ENCODE peak calls at places on chromosomes 1 and 21, in five cellular contexts. One of them, this sample, is unnamed.

GRCh38 chr1:2381741-2382620 is 9.4 kb downstream of the MORN1 start:
- DNase-seq in activated CD4-positive, alpha-beta T cell treated with anti-CD3 and anti-CD28 coated beads, Interleukin-2, amount 10 ng/mL, durations not matched to agents 7 days and 5 days: peak
- DNase-seq in GM20000: peak
- DNase-seq in CD4-positive, alpha-beta T cell: peak
- DNase-seq in activated T-helper 1 cell treated with anti-CD3 and anti-CD28 coated beads, Interleukin-2, amount 50 U/mL, for 16 hours: peak
- DNase-seq in this sample: peak

GRCh38 chr1:13816016-13816760 is 116.2 kb downstream of the PRDM2 start:
- DNase-seq in activated CD4-positive, alpha-beta T cell treated with anti-CD3 and anti-CD28 coated beads, Interleukin-2, amount 10 ng/mL, durations not matched to agents 7 days and 5 days: no peak
- DNase-seq in GM20000: no peak
- DNase-seq in CD4-positive, alpha-beta T cell: no peak
- DNase-seq in activated T-helper 1 cell treated with anti-CD3 and anti-CD28 coated beads, Interleukin-2, amount 50 U/mL, for 16 hours: no peak
- DNase-seq in this sample: no peak

GRCh38 chr1:183070923-183071618 is 47.9 kb downstream of the LAMC1 start:
- DNase-seq in activated CD4-positive, alpha-beta T cell treated with anti-CD3 and anti-CD28 coated beads, Interleukin-2, amount 10 ng/mL, durations not matched to agents 7 days and 5 days: no peak
- DNase-seq in GM20000: peak
- DNase-seq in CD4-positive, alpha-beta T cell: no peak
- DNase-seq in activated T-helper 1 cell treated with anti-CD3 and anti-CD28 coated beads, Interleukin-2, amount 50 U/mL, for 16 hours: no peak
- DNase-seq in this sample: no peak

GRCh38 chr1:39960461-39960958 is 5.6 kb downstream of the MFSD2A start:
- DNase-seq in activated CD4-positive, alpha-beta T cell treated with anti-CD3 and anti-CD28 coated beads, Interleukin-2, amount 10 ng/mL, durations not matched to agents 7 days and 5 days: peak
- DNase-seq in GM20000: peak
- DNase-seq in CD4-positive, alpha-beta T cell: no peak
- DNase-seq in activated T-helper 1 cell treated with anti-CD3 and anti-CD28 coated beads, Interleukin-2, amount 50 U/mL, for 16 hours: no peak
- DNase-seq in this sample: no peak

GRCh38 chr21:42191064-42191463 is 27.9 kb upstream of the ABCG1 start:
- DNase-seq in activated CD4-positive, alpha-beta T cell treated with anti-CD3 and anti-CD28 coated beads, Interleukin-2, amount 10 ng/mL, durations not matched to agents 7 days and 5 days: no peak
- DNase-seq in GM20000: no peak
- DNase-seq in CD4-positive, alpha-beta T cell: no peak
- DNase-seq in activated T-helper 1 cell treated with anti-CD3 and anti-CD28 coated beads, Interleukin-2, amount 50 U/mL, for 16 hours: no peak
- DNase-seq in this sample: no peak

GRCh38 chr1:221100196-221100950 is 221.1 kb downstream of the HLX start:
- DNase-seq in activated CD4-positive, alpha-beta T cell treated with anti-CD3 and anti-CD28 coated beads, Interleukin-2, amount 10 ng/mL, durations not matched to agents 7 days and 5 days: no peak
- DNase-seq in GM20000: no peak
- DNase-seq in CD4-positive, alpha-beta T cell: no peak
- DNase-seq in activated T-helper 1 cell treated with anti-CD3 and anti-CD28 coated beads, Interleukin-2, amount 50 U/mL, for 16 hours: no peak
- DNase-seq in this sample: no peak

GRCh38 chr21:35575280-35575915 is 484.9 kb downstream of the SETD4 start:
- DNase-seq in activated CD4-positive, alpha-beta T cell treated with anti-CD3 and anti-CD28 coated beads, Interleukin-2, amount 10 ng/mL, durations not matched to agents 7 days and 5 days: no peak
- DNase-seq in GM20000: no peak
- DNase-seq in CD4-positive, alpha-beta T cell: no peak
- DNase-seq in activated T-helper 1 cell treated with anti-CD3 and anti-CD28 coated beads, Interleukin-2, amount 50 U/mL, for 16 hours: no peak
- DNase-seq in this sample: no peak

GRCh38 chr1:86987446-86987845 is 73.0 kb downstream of the HS2ST1 start:
- DNase-seq in activated CD4-positive, alpha-beta T cell treated with anti-CD3 and anti-CD28 coated beads, Interleukin-2, amount 10 ng/mL, durations not matched to agents 7 days and 5 days: no peak
- DNase-seq in GM20000: no peak
- DNase-seq in CD4-positive, alpha-beta T cell: no peak
- DNase-seq in activated T-helper 1 cell treated with anti-CD3 and anti-CD28 coated beads, Interleukin-2, amount 50 U/mL, for 16 hours: no peak
- DNase-seq in this sample: no peak

GRCh38 chr1:207026177-207026576 is 6.4 kb downstream of the C1orf116 start:
- DNase-seq in activated CD4-positive, alpha-beta T cell treated with anti-CD3 and anti-CD28 coated beads, Interleukin-2, amount 10 ng/mL, durations not matched to agents 7 days and 5 days: no peak
- DNase-seq in GM20000: no peak
- DNase-seq in CD4-positive, alpha-beta T cell: no peak
- DNase-seq in activated T-helper 1 cell treated with anti-CD3 and anti-CD28 coated beads, Interleukin-2, amount 50 U/mL, for 16 hours: no peak
- DNase-seq in this sample: no peak

GRCh38 chr1:9653783-9654517 is 2.4 kb downstream of the PIK3CD start:
- DNase-seq in activated CD4-positive, alpha-beta T cell treated with anti-CD3 and anti-CD28 coated beads, Interleukin-2, amount 10 ng/mL, durations not matched to agents 7 days and 5 days: peak
- DNase-seq in GM20000: peak
- DNase-seq in CD4-positive, alpha-beta T cell: no peak
- DNase-seq in activated T-helper 1 cell treated with anti-CD3 and anti-CD28 coated beads, Interleukin-2, amount 50 U/mL, for 16 hours: no peak
- DNase-seq in this sample: no peak

GRCh38 chr1:85386068-85386722 is 78.8 kb downstream of the DDAH1 start:
- DNase-seq in activated CD4-positive, alpha-beta T cell treated with anti-CD3 and anti-CD28 coated beads, Interleukin-2, amount 10 ng/mL, durations not matched to agents 7 days and 5 days: no peak
- DNase-seq in GM20000: no peak
- DNase-seq in CD4-positive, alpha-beta T cell: no peak
- DNase-seq in activated T-helper 1 cell treated with anti-CD3 and anti-CD28 coated beads, Interleukin-2, amount 50 U/mL, for 16 hours: no peak
- DNase-seq in this sample: no peak

GRCh38 chr1:245810789-245811337 is 656.1 kb downstream of the KIF26B start:
- DNase-seq in activated CD4-positive, alpha-beta T cell treated with anti-CD3 and anti-CD28 coated beads, Interleukin-2, amount 10 ng/mL, durations not matched to agents 7 days and 5 days: no peak
- DNase-seq in GM20000: peak
- DNase-seq in CD4-positive, alpha-beta T cell: no peak
- DNase-seq in activated T-helper 1 cell treated with anti-CD3 and anti-CD28 coated beads, Interleukin-2, amount 50 U/mL, for 16 hours: no peak
- DNase-seq in this sample: no peak

GRCh38 chr1:82299680-82300079 is 498.9 kb downstream of the ADGRL2 start:
- DNase-seq in activated CD4-positive, alpha-beta T cell treated with anti-CD3 and anti-CD28 coated beads, Interleukin-2, amount 10 ng/mL, durations not matched to agents 7 days and 5 days: no peak
- DNase-seq in GM20000: no peak
- DNase-seq in CD4-positive, alpha-beta T cell: no peak
- DNase-seq in activated T-helper 1 cell treated with anti-CD3 and anti-CD28 coated beads, Interleukin-2, amount 50 U/mL, for 16 hours: no peak
- DNase-seq in this sample: no peak

GRCh38 chr1:59880735-59881134 is 45.8 kb downstream of the CYP2J2 start:
- DNase-seq in activated CD4-positive, alpha-beta T cell treated with anti-CD3 and anti-CD28 coated beads, Interleukin-2, amount 10 ng/mL, durations not matched to agents 7 days and 5 days: no peak
- DNase-seq in GM20000: no peak
- DNase-seq in CD4-positive, alpha-beta T cell: no peak
- DNase-seq in activated T-helper 1 cell treated with anti-CD3 and anti-CD28 coated beads, Interleukin-2, amount 50 U/mL, for 16 hours: no peak
- DNase-seq in this sample: no peak

GRCh38 chr1:110637475-110637874 is 31.3 kb upstream of the KCNA2 start:
- DNase-seq in activated CD4-positive, alpha-beta T cell treated with anti-CD3 and anti-CD28 coated beads, Interleukin-2, amount 10 ng/mL, durations not matched to agents 7 days and 5 days: no peak
- DNase-seq in GM20000: no peak
- DNase-seq in CD4-positive, alpha-beta T cell: no peak
- DNase-seq in activated T-helper 1 cell treated with anti-CD3 and anti-CD28 coated beads, Interleukin-2, amount 50 U/mL, for 16 hours: no peak
- DNase-seq in this sample: no peak

GRCh38 chr1:192609110-192610079 is 26.6 kb upstream of the RGS13 start:
- DNase-seq in activated CD4-positive, alpha-beta T cell treated with anti-CD3 and anti-CD28 coated beads, Interleukin-2, amount 10 ng/mL, durations not matched to agents 7 days and 5 days: peak
- DNase-seq in GM20000: peak
- DNase-seq in CD4-positive, alpha-beta T cell: peak
- DNase-seq in activated T-helper 1 cell treated with anti-CD3 and anti-CD28 coated beads, Interleukin-2, amount 50 U/mL, for 16 hours: peak
- DNase-seq in this sample: peak

GRCh38 chr1:81801032-81801833 is 499 bp downstream of the ADGRL2 start:
- DNase-seq in activated CD4-positive, alpha-beta T cell treated with anti-CD3 and anti-CD28 coated beads, Interleukin-2, amount 10 ng/mL, durations not matched to agents 7 days and 5 days: no peak
- DNase-seq in GM20000: peak
- DNase-seq in CD4-positive, alpha-beta T cell: no peak
- DNase-seq in activated T-helper 1 cell treated with anti-CD3 and anti-CD28 coated beads, Interleukin-2, amount 50 U/mL, for 16 hours: no peak
- DNase-seq in this sample: no peak

GRCh38 chr1:232942413-232943294 is 7.8 kb upstream of the NTPCR start:
- DNase-seq in activated CD4-positive, alpha-beta T cell treated with anti-CD3 and anti-CD28 coated beads, Interleukin-2, amount 10 ng/mL, durations not matched to agents 7 days and 5 days: no peak
- DNase-seq in GM20000: no peak
- DNase-seq in CD4-positive, alpha-beta T cell: no peak
- DNase-seq in activated T-helper 1 cell treated with anti-CD3 and anti-CD28 coated beads, Interleukin-2, amount 50 U/mL, for 16 hours: no peak
- DNase-seq in this sample: no peak

GRCh38 chr1:10529772-10530171 is 55.0 kb downstream of the PEX14 start:
- DNase-seq in activated CD4-positive, alpha-beta T cell treated with anti-CD3 and anti-CD28 coated beads, Interleukin-2, amount 10 ng/mL, durations not matched to agents 7 days and 5 days: no peak
- DNase-seq in GM20000: no peak
- DNase-seq in CD4-positive, alpha-beta T cell: no peak
- DNase-seq in activated T-helper 1 cell treated with anti-CD3 and anti-CD28 coated beads, Interleukin-2, amount 50 U/mL, for 16 hours: no peak
- DNase-seq in this sample: no peak

GRCh38 chr1:28297826-28298225 is 31.0 kb upstream of the MED18 start:
- DNase-seq in activated CD4-positive, alpha-beta T cell treated with anti-CD3 and anti-CD28 coated beads, Interleukin-2, amount 10 ng/mL, durations not matched to agents 7 days and 5 days: no peak
- DNase-seq in GM20000: peak
- DNase-seq in CD4-positive, alpha-beta T cell: no peak
- DNase-seq in activated T-helper 1 cell treated with anti-CD3 and anti-CD28 coated beads, Interleukin-2, amount 50 U/mL, for 16 hours: no peak
- DNase-seq in this sample: no peak

GRCh38 chr1:93993731-93994130 is 84.5 kb upstream of the GCLM start:
- DNase-seq in activated CD4-positive, alpha-beta T cell treated with anti-CD3 and anti-CD28 coated beads, Interleukin-2, amount 10 ng/mL, durations not matched to agents 7 days and 5 days: no peak
- DNase-seq in GM20000: no peak
- DNase-seq in CD4-positive, alpha-beta T cell: no peak
- DNase-seq in activated T-helper 1 cell treated with anti-CD3 and anti-CD28 coated beads, Interleukin-2, amount 50 U/mL, for 16 hours: no peak
- DNase-seq in this sample: no peak

GRCh38 chr1:15345711-15346355 is 63.9 kb upstream of the EFHD2 start:
- DNase-seq in activated CD4-positive, alpha-beta T cell treated with anti-CD3 and anti-CD28 coated beads, Interleukin-2, amount 10 ng/mL, durations not matched to agents 7 days and 5 days: peak
- DNase-seq in GM20000: peak
- DNase-seq in CD4-positive, alpha-beta T cell: peak
- DNase-seq in activated T-helper 1 cell treated with anti-CD3 and anti-CD28 coated beads, Interleukin-2, amount 50 U/mL, for 16 hours: peak
- DNase-seq in this sample: peak

GRCh38 chr21:38524168-38525153 is 26.2 kb upstream of the ERG start:
- DNase-seq in activated CD4-positive, alpha-beta T cell treated with anti-CD3 and anti-CD28 coated beads, Interleukin-2, amount 10 ng/mL, durations not matched to agents 7 days and 5 days: no peak
- DNase-seq in GM20000: no peak
- DNase-seq in CD4-positive, alpha-beta T cell: no peak
- DNase-seq in activated T-helper 1 cell treated with anti-CD3 and anti-CD28 coated beads, Interleukin-2, amount 50 U/mL, for 16 hours: no peak
- DNase-seq in this sample: no peak

GRCh38 chr1:3924186-3924815 is 24.2 kb upstream of the C1orf174 start:
- DNase-seq in activated CD4-positive, alpha-beta T cell treated with anti-CD3 and anti-CD28 coated beads, Interleukin-2, amount 10 ng/mL, durations not matched to agents 7 days and 5 days: no peak
- DNase-seq in GM20000: no peak
- DNase-seq in CD4-positive, alpha-beta T cell: no peak
- DNase-seq in activated T-helper 1 cell treated with anti-CD3 and anti-CD28 coated beads, Interleukin-2, amount 50 U/mL, for 16 hours: no peak
- DNase-seq in this sample: no peak

GRCh38 chr1:162944974-162945639 is 84.1 kb upstream of the CCDC190 start:
- DNase-seq in activated CD4-positive, alpha-beta T cell treated with anti-CD3 and anti-CD28 coated beads, Interleukin-2, amount 10 ng/mL, durations not matched to agents 7 days and 5 days: no peak
- DNase-seq in GM20000: no peak
- DNase-seq in CD4-positive, alpha-beta T cell: no peak
- DNase-seq in activated T-helper 1 cell treated with anti-CD3 and anti-CD28 coated beads, Interleukin-2, amount 50 U/mL, for 16 hours: no peak
- DNase-seq in this sample: no peak

GRCh38 chr21:45356653-45357435 is 48.1 kb upstream of the COL18A1 start:
- DNase-seq in activated CD4-positive, alpha-beta T cell treated with anti-CD3 and anti-CD28 coated beads, Interleukin-2, amount 10 ng/mL, durations not matched to agents 7 days and 5 days: no peak
- DNase-seq in GM20000: no peak
- DNase-seq in CD4-positive, alpha-beta T cell: no peak
- DNase-seq in activated T-helper 1 cell treated with anti-CD3 and anti-CD28 coated beads, Interleukin-2, amount 50 U/mL, for 16 hours: no peak
- DNase-seq in this sample: no peak

GRCh38 chr1:89839516-89839915 is 18.7 kb downstream of the LRRC8D start:
- DNase-seq in activated CD4-positive, alpha-beta T cell treated with anti-CD3 and anti-CD28 coated beads, Interleukin-2, amount 10 ng/mL, durations not matched to agents 7 days and 5 days: no peak
- DNase-seq in GM20000: no peak
- DNase-seq in CD4-positive, alpha-beta T cell: no peak
- DNase-seq in activated T-helper 1 cell treated with anti-CD3 and anti-CD28 coated beads, Interleukin-2, amount 50 U/mL, for 16 hours: no peak
- DNase-seq in this sample: no peak

GRCh38 chr21:20266369-20266710 is 731.9 kb upstream of the NCAM2 start:
- DNase-seq in activated CD4-positive, alpha-beta T cell treated with anti-CD3 and anti-CD28 coated beads, Interleukin-2, amount 10 ng/mL, durations not matched to agents 7 days and 5 days: no peak
- DNase-seq in GM20000: no peak
- DNase-seq in CD4-positive, alpha-beta T cell: no peak
- DNase-seq in activated T-helper 1 cell treated with anti-CD3 and anti-CD28 coated beads, Interleukin-2, amount 50 U/mL, for 16 hours: no peak
- DNase-seq in this sample: no peak

GRCh38 chr1:99994496-99994895 is 24.7 kb downstream of the SLC35A3 start:
- DNase-seq in activated CD4-positive, alpha-beta T cell treated with anti-CD3 and anti-CD28 coated beads, Interleukin-2, amount 10 ng/mL, durations not matched to agents 7 days and 5 days: no peak
- DNase-seq in GM20000: no peak
- DNase-seq in CD4-positive, alpha-beta T cell: no peak
- DNase-seq in activated T-helper 1 cell treated with anti-CD3 and anti-CD28 coated beads, Interleukin-2, amount 50 U/mL, for 16 hours: no peak
- DNase-seq in this sample: no peak

GRCh38 chr1:19864304-19865160 is 17.7 kb upstream of the OTUD3 start:
- DNase-seq in activated CD4-positive, alpha-beta T cell treated with anti-CD3 and anti-CD28 coated beads, Interleukin-2, amount 10 ng/mL, durations not matched to agents 7 days and 5 days: no peak
- DNase-seq in GM20000: no peak
- DNase-seq in CD4-positive, alpha-beta T cell: no peak
- DNase-seq in activated T-helper 1 cell treated with anti-CD3 and anti-CD28 coated beads, Interleukin-2, amount 50 U/mL, for 16 hours: no peak
- DNase-seq in this sample: no peak

GRCh38 chr1:234619071-234619480 is 9.1 kb upstream of the IRF2BP2 start:
- DNase-seq in activated CD4-positive, alpha-beta T cell treated with anti-CD3 and anti-CD28 coated beads, Interleukin-2, amount 10 ng/mL, durations not matched to agents 7 days and 5 days: no peak
- DNase-seq in GM20000: no peak
- DNase-seq in CD4-positive, alpha-beta T cell: no peak
- DNase-seq in activated T-helper 1 cell treated with anti-CD3 and anti-CD28 coated beads, Interleukin-2, amount 50 U/mL, for 16 hours: no peak
- DNase-seq in this sample: no peak

GRCh38 chr1:17955302-17956285 is 152.0 kb upstream of the IGSF21 start:
- DNase-seq in activated CD4-positive, alpha-beta T cell treated with anti-CD3 and anti-CD28 coated beads, Interleukin-2, amount 10 ng/mL, durations not matched to agents 7 days and 5 days: no peak
- DNase-seq in GM20000: no peak
- DNase-seq in CD4-positive, alpha-beta T cell: no peak
- DNase-seq in activated T-helper 1 cell treated with anti-CD3 and anti-CD28 coated beads, Interleukin-2, amount 50 U/mL, for 16 hours: no peak
- DNase-seq in this sample: no peak

GRCh38 chr1:44812822-44813543 is 4.7 kb downstream of the BTBD19 start:
- DNase-seq in activated CD4-positive, alpha-beta T cell treated with anti-CD3 and anti-CD28 coated beads, Interleukin-2, amount 10 ng/mL, durations not matched to agents 7 days and 5 days: no peak
- DNase-seq in GM20000: no peak
- DNase-seq in CD4-positive, alpha-beta T cell: no peak
- DNase-seq in activated T-helper 1 cell treated with anti-CD3 and anti-CD28 coated beads, Interleukin-2, amount 50 U/mL, for 16 hours: no peak
- DNase-seq in this sample: no peak

GRCh38 chr1:2528966-2529750 is 905 bp downstream of the HES5 start:
- DNase-seq in activated CD4-positive, alpha-beta T cell treated with anti-CD3 and anti-CD28 coated beads, Interleukin-2, amount 10 ng/mL, durations not matched to agents 7 days and 5 days: peak
- DNase-seq in GM20000: peak
- DNase-seq in CD4-positive, alpha-beta T cell: no peak
- DNase-seq in activated T-helper 1 cell treated with anti-CD3 and anti-CD28 coated beads, Interleukin-2, amount 50 U/mL, for 16 hours: no peak
- DNase-seq in this sample: peak

GRCh38 chr1:234955107-234955731 is 173.4 kb downstream of the TOMM20 start:
- DNase-seq in activated CD4-positive, alpha-beta T cell treated with anti-CD3 and anti-CD28 coated beads, Interleukin-2, amount 10 ng/mL, durations not matched to agents 7 days and 5 days: no peak
- DNase-seq in GM20000: no peak
- DNase-seq in CD4-positive, alpha-beta T cell: no peak
- DNase-seq in activated T-helper 1 cell treated with anti-CD3 and anti-CD28 coated beads, Interleukin-2, amount 50 U/mL, for 16 hours: no peak
- DNase-seq in this sample: no peak

GRCh38 chr21:16532841-16533240 is 803.1 kb downstream of the USP25 start:
- DNase-seq in activated CD4-positive, alpha-beta T cell treated with anti-CD3 and anti-CD28 coated beads, Interleukin-2, amount 10 ng/mL, durations not matched to agents 7 days and 5 days: no peak
- DNase-seq in GM20000: no peak
- DNase-seq in CD4-positive, alpha-beta T cell: no peak
- DNase-seq in activated T-helper 1 cell treated with anti-CD3 and anti-CD28 coated beads, Interleukin-2, amount 50 U/mL, for 16 hours: no peak
- DNase-seq in this sample: no peak

GRCh38 chr1:202143768-202144509 is 598 bp downstream of the ARL8A start:
- DNase-seq in activated CD4-positive, alpha-beta T cell treated with anti-CD3 and anti-CD28 coated beads, Interleukin-2, amount 10 ng/mL, durations not matched to agents 7 days and 5 days: peak
- DNase-seq in GM20000: peak
- DNase-seq in CD4-positive, alpha-beta T cell: no peak
- DNase-seq in activated T-helper 1 cell treated with anti-CD3 and anti-CD28 coated beads, Interleukin-2, amount 50 U/mL, for 16 hours: no peak
- DNase-seq in this sample: no peak

GRCh38 chr1:54811066-54811465 is 9.9 kb upstream of the TTC22 start:
- DNase-seq in activated CD4-positive, alpha-beta T cell treated with anti-CD3 and anti-CD28 coated beads, Interleukin-2, amount 10 ng/mL, durations not matched to agents 7 days and 5 days: no peak
- DNase-seq in GM20000: no peak
- DNase-seq in CD4-positive, alpha-beta T cell: no peak
- DNase-seq in activated T-helper 1 cell treated with anti-CD3 and anti-CD28 coated beads, Interleukin-2, amount 50 U/mL, for 16 hours: no peak
- DNase-seq in this sample: no peak

GRCh38 chr1:155970531-155971167 is 7.7 kb downstream of the ARHGEF2 start:
- DNase-seq in activated CD4-positive, alpha-beta T cell treated with anti-CD3 and anti-CD28 coated beads, Interleukin-2, amount 10 ng/mL, durations not matched to agents 7 days and 5 days: no peak
- DNase-seq in GM20000: peak
- DNase-seq in CD4-positive, alpha-beta T cell: no peak
- DNase-seq in activated T-helper 1 cell treated with anti-CD3 and anti-CD28 coated beads, Interleukin-2, amount 50 U/mL, for 16 hours: no peak
- DNase-seq in this sample: no peak